ENCODE peak calls at places on chromosomes 5 and 9, in seven cellular contexts. Z, W, K, U, Q, C and L are unnamed samples.

GRCh38 chr9:132478353-132478752 is 68.3 kb downstream of the CFAP77 start:
- DNase-seq in Z (no peak), W (no peak), K (no peak), U (no peak), Q (no peak), C (no peak), L (no peak)

GRCh38 chr9:99851028-99851822 is 29.5 kb downstream of the NR4A3 start:
- DNase-seq in Z (no peak), W (peak; percentile 58), K (no peak), U (no peak), Q (no peak), C (no peak), L (no peak)

GRCh38 chr5:154278172-154278571 is 87.6 kb downstream of the GALNT10 start:
- DNase-seq in Z (no peak), W (no peak), K (no peak), U (no peak), Q (no peak), C (no peak), L (no peak)

GRCh38 chr5:137221914-137222313 is 277.2 kb downstream of the SPOCK1 start:
- DNase-seq in Z (no peak), W (no peak), K (no peak), U (no peak), Q (no peak), C (no peak), L (no peak)

GRCh38 chr5:167908596-167908995 is 382.8 kb upstream of the WWC1 start:
- DNase-seq in Z (no peak), W (no peak), K (no peak), U (no peak), Q (no peak), C (no peak), L (no peak)

GRCh38 chr5:158881076-158881880 is 218.4 kb downstream of the EBF1 start:
- DNase-seq in Z (no peak), W (no peak), K (no peak), U (no peak), Q (no peak), C (no peak), L (no peak)

GRCh38 chr9:136849038-136849959 is at the start of gene PHPT1:
- DNase-seq in Z (peak; percentile 97), W (peak; percentile 99), K (peak; percentile 99), U (peak; percentile 99), Q (peak; percentile 94), C (peak; percentile 99), L (peak; percentile 86)

GRCh38 chr9:93589688-93590087 is 13.3 kb downstream of the PHF2 start:
- DNase-seq in Z (no peak), W (no peak), K (no peak), U (no peak), Q (no peak), C (no peak), L (no peak)

GRCh38 chr9:120965344-120966004 is 38.9 kb upstream of the TRAF1 start:
- DNase-seq in Z (no peak), W (no peak), K (no peak), U (peak; percentile 54), Q (no peak), C (no peak), L (no peak)

GRCh38 chr5:616342-617039 is 4.4 kb downstream of the CEP72 start:
- DNase-seq in Z (no peak), W (no peak), K (no peak), U (no peak), Q (no peak), C (no peak), L (no peak)

GRCh38 chr9:131661954-131662621 is 77.8 kb downstream of the RAPGEF1 start:
- DNase-seq in Z (no peak), W (peak; percentile 62), K (no peak), U (no peak), Q (no peak), C (no peak), L (no peak)

GRCh38 chr5:103867857-103868598 is 305.4 kb upstream of the NUDT12 start:
- DNase-seq in Z (no peak), W (no peak), K (no peak), U (no peak), Q (no peak), C (no peak), L (no peak)

GRCh38 chr5:133877351-133878235 is 90.8 kb downstream of the C5orf15 start:
- DNase-seq in Z (no peak), W (no peak), K (no peak), U (peak; percentile 12), Q (no peak), C (no peak), L (no peak)

GRCh38 chr5:82406200-82406773 is 128.1 kb upstream of the RPS23 start:
- DNase-seq in Z (no peak), W (no peak), K (no peak), U (peak; percentile 10), Q (peak; percentile 96), C (peak; percentile 52), L (no peak)

GRCh38 chr9:95086564-95086955 is 230.9 kb downstream of the FANCC start:
- DNase-seq in Z (no peak), W (no peak), K (no peak), U (no peak), Q (no peak), C (no peak), L (no peak)

GRCh38 chr5:37039824-37040223 is 163.3 kb downstream of the NIPBL start:
- DNase-seq in Z (no peak), W (no peak), K (no peak), U (no peak), Q (no peak), C (no peak), L (no peak)

GRCh38 chr5:131386779-131387178 is 122.9 kb downstream of the CDC42SE2 start:
- DNase-seq in Z (no peak), W (no peak), K (no peak), U (peak; percentile 22), Q (no peak), C (no peak), L (no peak)

GRCh38 chr5:24110019-24110615 is 534.7 kb downstream of the CDH10 start:
- DNase-seq in Z (peak; percentile 25), W (no peak), K (no peak), U (peak; percentile 37), Q (no peak), C (no peak), L (no peak)

GRCh38 chr5:173163219-173163618 is 18.9 kb downstream of the BNIP1 start:
- DNase-seq in Z (no peak), W (no peak), K (no peak), U (no peak), Q (no peak), C (peak; percentile 32), L (no peak)

GRCh38 chr9:129759804-129760502 is 7.1 kb upstream of the PTGES start:
- DNase-seq in Z (no peak), W (no peak), K (no peak), U (no peak), Q (no peak), C (no peak), L (no peak)

GRCh38 chr5:8184455-8185063 is 315.6 kb downstream of the MTRR start:
- DNase-seq in Z (no peak), W (peak; percentile 4), K (no peak), U (peak; percentile 63), Q (no peak), C (peak; percentile 39), L (no peak)

GRCh38 chr9:133597316-133597957 is 11.8 kb downstream of the FAM163B start:
- DNase-seq in Z (no peak), W (no peak), K (no peak), U (no peak), Q (no peak), C (no peak), L (no peak)

GRCh38 chr5:1785062-1785461 is 14.6 kb downstream of the MRPL36 start:
- DNase-seq in Z (no peak), W (no peak), K (no peak), U (no peak), Q (no peak), C (no peak), L (no peak)

GRCh38 chr9:38179965-38180364 is 110.9 kb upstream of the SHB start:
- DNase-seq in Z (no peak), W (no peak), K (no peak), U (no peak), Q (no peak), C (no peak), L (no peak)

GRCh38 chr5:54611290-54611951 is 93.9 kb downstream of the SNX18 start:
- DNase-seq in Z (no peak), W (no peak), K (no peak), U (no peak), Q (no peak), C (no peak), L (no peak)

GRCh38 chr5:36724429-36725332 is 118.3 kb downstream of the SLC1A3 start:
- DNase-seq in Z (peak; percentile 96), W (peak; percentile 26), K (peak; percentile 32), U (no peak), Q (no peak), C (peak; percentile 34), L (no peak)

GRCh38 chr5:90983148-90983547 is 400.0 kb downstream of the ARRDC3 start:
- DNase-seq in Z (peak; percentile 84), W (no peak), K (no peak), U (no peak), Q (peak; percentile 33), C (peak; percentile 20), L (no peak)

GRCh38 chr5:36683821-36684434 is 77.5 kb downstream of the SLC1A3 start:
- DNase-seq in Z (peak; percentile 53), W (no peak), K (peak; percentile 67), U (no peak), Q (no peak), C (peak; percentile 74), L (peak; percentile 61)

GRCh38 chr5:102715405-102715804 is 39.7 kb upstream of the PAM start:
- DNase-seq in Z (no peak), W (no peak), K (peak; percentile 6), U (no peak), Q (peak; percentile 83), C (no peak), L (no peak)

GRCh38 chr5:151751091-151751490 is 7.3 kb downstream of the ATOX1 start:
- DNase-seq in Z (no peak), W (no peak), K (no peak), U (no peak), Q (no peak), C (no peak), L (no peak)

GRCh38 chr5:163089926-163090325 is 347.5 kb upstream of the CCNG1 start:
- DNase-seq in Z (no peak), W (no peak), K (no peak), U (no peak), Q (no peak), C (no peak), L (no peak)

GRCh38 chr5:172178301-172179031 is 9.6 kb downstream of the STK10 start:
- DNase-seq in Z (no peak), W (peak; percentile 32), K (no peak), U (no peak), Q (no peak), C (no peak), L (no peak)

GRCh38 chr5:52787600-52788504 is at the start of the genes ITGA1 and PELO:
- DNase-seq in Z (peak; percentile 50), W (peak; percentile 62), K (peak; percentile 36), U (peak; percentile 23), Q (no peak), C (peak; percentile 86), L (no peak)

GRCh38 chr9:90838761-90839160 is 37.1 kb downstream of the SYK start:
- DNase-seq in Z (no peak), W (no peak), K (no peak), U (no peak), Q (no peak), C (no peak), L (no peak)

GRCh38 chr5:155954739-155955445 is 372.1 kb upstream of the SGCD start:
- DNase-seq in Z (no peak), W (no peak), K (no peak), U (no peak), Q (no peak), C (no peak), L (no peak)

GRCh38 chr5:95620870-95621838 is 1.3 kb downstream of the GPR150 start:
- DNase-seq in Z (peak; percentile 78), W (peak; percentile 57), K (peak; percentile 12), U (peak; percentile 80), Q (no peak), C (peak; percentile 37), L (no peak)

GRCh38 chr9:74887041-74887980 is at the start of gene TRPM6:
- DNase-seq in Z (peak; percentile 40), W (peak; percentile 7), K (peak; percentile 38), U (peak; percentile 43), Q (no peak), C (peak; percentile 90), L (no peak)